ENCODE peak calls at places on chromosomes 2 and 18, in eight cellular contexts. Z, Y, U, M, S, F, W and J are unnamed samples. For H3K4me1, the result is how much of the 10 kb centered on the place peaks cover.

GRCh38 chr2:229445501-229446294 is 174.6 kb upstream of the PID1 start:
- DNase-seq in U (peak), Z (peak), W (no peak), S (peak), M (no peak), Y (no peak), F (no peak), J (no peak)

GRCh38 chr18:35750929-35751328 is 169.4 kb downstream of the GALNT1 start:
- DNase-seq in M (no peak), Z (no peak), U (no peak), F (no peak), W (no peak), S (no peak), Y (no peak), J (no peak)

GRCh38 chr2:239369631-239370161 is 31.1 kb downstream of the HDAC4 start:
- DNase-seq in W (peak), M (no peak), Y (no peak), Z (no peak), S (no peak), F (no peak), U (no peak), J (no peak)

GRCh38 chr2:45755585-45756330 is 104.3 kb downstream of the PRKCE start:
- DNase-seq in M (peak), S (no peak), F (no peak), Y (no peak), W (no peak), U (no peak), Z (no peak), J (no peak)

GRCh38 chr2:221129657-221130056 is 442.4 kb downstream of the EPHA4 start:
- DNase-seq in Z (no peak), F (no peak), Y (no peak), M (no peak), S (no peak), U (no peak), W (no peak), J (no peak)

GRCh38 chr2:21467910-21468309 is 344.1 kb downstream of the TDRD15 start:
- DNase-seq in U (no peak), W (no peak), Y (no peak), F (no peak), Z (no peak), M (no peak), S (no peak), J (no peak)

GRCh38 chr2:196314780-196315179 is 143.4 kb upstream of the STK17B start:
- DNase-seq in Y (peak), M (no peak), F (no peak), W (no peak), U (no peak), S (no peak), Z (no peak), J (no peak)

GRCh38 chr2:238158807-238159539 is at the start of gene ERFE:
- DNase-seq in W (peak), Y (no peak), Z (no peak), U (peak), M (peak), F (peak), S (peak), J (peak)

GRCh38 chr2:217951091-217951490 is 51.7 kb downstream of the TNS1 start:
- DNase-seq in U (no peak), W (no peak), M (no peak), F (no peak), Z (peak), S (no peak), Y (no peak), J (no peak)

GRCh38 chr2:189287982-189288494 is 108.5 kb upstream of the COL5A2 start:
- DNase-seq in Y (peak), Z (no peak), F (peak), U (peak), W (no peak), M (peak), S (no peak), J (peak)

GRCh38 chr2:94956797-94957391 is 68.6 kb upstream of the MAL start:
- DNase-seq in Y (peak), F (peak), M (no peak), S (no peak), W (peak), U (peak), Z (peak), J (peak)

GRCh38 chr18:3455090-3455640 is 5.2 kb downstream of the TGIF1 start:
- DNase-seq in S (no peak), M (peak), W (no peak), F (no peak), U (no peak), Z (no peak), Y (no peak), J (peak)
- H3K4me3 ChIP-seq in S (no peak), M (peak), W (no peak), F (no peak), U (peak), Z (peak), Y (peak), J (no peak)

DNA sequence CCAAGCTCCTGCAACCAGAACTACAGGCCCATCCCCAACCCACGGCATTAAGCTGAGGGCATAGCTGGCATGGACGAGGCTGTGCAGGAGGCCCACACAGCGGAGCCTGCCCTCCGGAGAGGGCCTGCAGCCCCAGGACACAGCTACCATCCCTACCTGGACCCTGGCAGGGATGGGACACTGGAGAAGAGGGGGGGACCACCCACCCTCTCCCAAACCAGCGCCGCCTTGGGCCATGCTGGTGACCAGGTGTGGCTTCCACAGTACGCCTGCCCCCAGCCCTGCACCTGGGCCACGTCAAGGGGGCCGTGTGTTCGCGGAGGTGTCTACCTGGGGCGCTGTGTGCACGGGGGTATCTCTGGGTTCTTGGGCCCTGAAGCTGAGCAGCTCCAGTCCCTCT is 18.5 kb downstream of the HS6ST1 start:
- DNase-seq in M (no peak), Y (no peak), U (no peak), W (no peak), Z (no peak), F (no peak), S (peak), J (no peak)
- H3K4me1 ChIP-seq in M (under half), Y (under half), U (under half), W (under half), Z (under half), F (under half), S (under half), J (under half)

GRCh38 chr2:121554998-121555397 is 24.3 kb downstream of the RNU4ATAC start:
- DNase-seq in M (no peak), U (no peak), S (no peak), F (no peak), W (no peak), Z (no peak), Y (no peak), J (no peak)
- H3K4me3 ChIP-seq in M (no peak), U (no peak), S (no peak), F (no peak), W (no peak), Z (no peak), Y (no peak), J (no peak)

DNA sequence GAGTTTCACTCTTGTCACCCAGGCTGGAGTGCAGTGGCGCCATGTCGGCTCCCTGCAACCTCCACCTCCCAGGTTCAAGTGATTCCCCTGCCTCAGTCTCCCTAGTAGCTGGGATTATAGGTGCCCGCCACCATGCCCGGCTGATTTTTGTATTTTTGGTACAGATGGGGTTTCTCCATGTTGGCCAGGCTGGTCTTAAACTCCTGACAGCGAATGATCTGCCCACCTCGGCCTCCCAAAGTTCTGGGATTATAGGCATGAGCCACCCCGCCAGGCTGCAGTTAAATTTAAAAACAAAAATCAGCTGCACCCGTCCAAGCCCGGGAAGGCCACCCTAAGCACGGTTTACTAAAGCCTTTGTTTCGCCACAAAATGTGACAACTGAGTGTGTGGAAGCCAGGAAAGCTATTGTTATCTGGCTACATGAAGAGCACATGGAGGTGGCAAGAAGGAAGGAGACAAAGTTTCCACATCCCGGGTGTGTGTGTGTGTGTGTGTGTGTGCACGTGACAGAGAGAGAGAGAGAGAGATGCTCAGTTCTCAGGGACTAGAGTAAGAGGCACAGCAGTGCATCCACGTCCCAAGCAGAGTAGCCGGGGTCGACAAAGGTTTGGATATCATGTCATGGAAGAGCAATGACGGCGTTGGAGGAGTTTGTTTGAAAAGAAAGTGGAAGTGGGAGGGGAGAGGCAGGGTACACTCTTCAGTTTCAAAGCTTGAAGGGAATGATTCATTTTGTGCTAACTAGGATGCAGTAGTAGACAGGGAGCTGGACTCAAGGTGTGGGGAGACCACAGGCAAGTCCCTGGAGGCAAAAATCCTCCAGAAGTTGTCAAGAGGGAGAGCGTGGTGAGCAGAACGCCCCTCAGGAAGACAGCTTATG is 20.1 kb downstream of the INPP5D start:
- DNase-seq in Z (no peak), F (no peak), W (no peak), S (no peak), U (no peak), M (no peak), Y (no peak), J (no peak)
- H3K4me1 ChIP-seq in Z (under half), F (under half), W (half or more), S (under half), U (under half), M (under half), Y (under half), J (under half)

GRCh38 chr2:57759131-57759530 is 287.5 kb upstream of the VRK2 start:
- DNase-seq in S (no peak), U (peak), F (no peak), Y (no peak), M (no peak), W (no peak), Z (no peak), J (no peak)
- H3K4me3 ChIP-seq in S (no peak), U (no peak), F (no peak), Y (peak), M (no peak), W (no peak), Z (no peak), J (no peak)

GRCh38 chr2:96197541-96198255 is 10.9 kb downstream of the STARD7 start:
- DNase-seq in Y (no peak), F (no peak), M (no peak), U (no peak), S (no peak), W (no peak), Z (no peak), J (no peak)
- H3K4me1 ChIP-seq in Y (under half), F (under half), M (under half), U (under half), S (under half), W (under half), Z (under half), J (under half)

DNA sequence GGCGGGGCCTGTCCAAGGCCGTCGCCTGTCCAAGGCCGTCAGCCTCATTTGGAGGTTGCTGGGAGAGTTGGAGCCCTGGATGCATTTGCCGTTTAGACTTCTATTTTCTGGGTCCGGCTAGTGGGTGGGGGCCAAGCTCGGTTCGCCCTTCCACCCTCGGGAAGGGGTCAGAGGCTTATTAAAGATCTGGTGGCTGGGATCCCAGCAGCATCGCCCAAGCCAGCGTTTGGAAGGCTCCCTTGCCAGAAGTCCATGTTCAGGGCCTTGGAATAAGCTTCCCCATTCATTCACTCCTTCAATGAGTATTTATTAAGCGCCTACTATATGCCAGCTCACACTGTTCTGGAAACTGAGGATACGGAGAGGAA is 516 bp upstream of the DOCK10 start:
- DNase-seq in Y (no peak), M (no peak), U (no peak), Z (no peak), F (no peak), S (no peak), W (no peak), J (no peak)
- H3K4me3 ChIP-seq in Y (no peak), M (peak), U (peak), Z (peak), F (peak), S (peak), W (peak), J (no peak)